ENCODE peak calls at places on chromosomes 2 and 18, in four cellular contexts. N is K562, P is HepG2, Q is GM12878. M is an unnamed sample.
A peak's percentile ranks its signal among the peaks of the same experiment; 100 is the strongest.

GRCh38 chr2:199485732-199486335 is 28.1 kb upstream of the SATB2 start:
- DNase-seq in Q (no peak), N (peak; percentile 61), P (peak; percentile 64), M (no peak)

GRCh38 chr2:199775297-199775696 is 75.7 kb downstream of the FTCDNL1 start:
- DNase-seq in N (no peak), Q (no peak), P (no peak), M (no peak)

GRCh38 chr2:6526093-6526824 is 339.4 kb downstream of the CMPK2 start:
- DNase-seq in N (no peak), Q (peak; percentile 9), P (peak; percentile 23), M (peak; percentile 57)

GRCh38 chr18:63963610-63964256 is 6.1 kb upstream of the SERPINB8 start:
- DNase-seq in Q (no peak), N (no peak), P (peak; percentile 55), M (peak; percentile 15)

GRCh38 chr2:164882276-164882675 is 40.7 kb upstream of the COBLL1 start:
- DNase-seq in Q (no peak), P (no peak), N (no peak), M (no peak)

GRCh38 chr18:26474542-26474941 is 73.8 kb downstream of the KCTD1 start:
- DNase-seq in P (no peak), Q (no peak), N (no peak), M (no peak)

GRCh38 chr2:76169289-76169688 is 458.6 kb upstream of the GCFC2 start:
- DNase-seq in P (no peak), N (no peak), Q (no peak), M (no peak)

GRCh38 chr2:74026674-74027294 is 42.1 kb downstream of the TET3 start:
- DNase-seq in Q (no peak), N (no peak), P (no peak), M (no peak)

GRCh38 chr2:191581003-191581402 is 96.9 kb upstream of the NABP1 start:
- DNase-seq in N (no peak), P (no peak), Q (no peak), M (no peak)

GRCh38 chr2:191679818-191680600 is 2.1 kb downstream of the NABP1 start:
- DNase-seq in P (no peak), Q (no peak), N (no peak), M (no peak)

GRCh38 chr2:31972059-31972458 is 38.7 kb downstream of the MEMO1 start:
- DNase-seq in N (no peak), Q (no peak), P (no peak), M (no peak)

GRCh38 chr2:160993543-160994090 is 166.6 kb upstream of the TANK start:
- DNase-seq in Q (no peak), N (no peak), P (no peak), M (no peak)

GRCh38 chr2:15069149-15069548 is 436.6 kb downstream of the LRATD1 start:
- DNase-seq in N (no peak), Q (no peak), P (no peak), M (no peak)

GRCh38 chr2:11128258-11128951 is 26.9 kb upstream of the SLC66A3 start:
- DNase-seq in N (no peak), P (no peak), Q (no peak), M (no peak)

GRCh38 chr2:241408849-241409248 is 52.8 kb downstream of the FARP2 start:
- DNase-seq in P (no peak), N (no peak), Q (no peak), M (no peak)

GRCh38 chr2:23722255-23722654 is 204.7 kb downstream of the ATAD2B start:
- DNase-seq in Q (no peak), N (no peak), P (no peak), M (no peak)

GRCh38 chr2:129882476-129882875 is 97.0 kb upstream of the RAB6C start:
- DNase-seq in Q (no peak), N (no peak), P (no peak), M (no peak)

GRCh38 chr2:17104454-17104853 is 413.8 kb downstream of the RAD51AP2 start:
- DNase-seq in Q (no peak), P (no peak), N (no peak), M (no peak)

GRCh38 chr2:232028631-232029030 is 67.1 kb downstream of the DIS3L2 start:
- DNase-seq in Q (no peak), P (no peak), N (no peak), M (no peak)

GRCh38 chr2:24875272-24875671 is 44.8 kb downstream of the ADCY3 start:
- DNase-seq in Q (no peak), N (no peak), P (no peak), M (no peak)

GRCh38 chr2:236600158-236600557 is 30.5 kb downstream of the ACKR3 start:
- DNase-seq in N (no peak), P (no peak), Q (no peak), M (no peak)

GRCh38 chr2:42787788-42788477 is 4.5 kb downstream of the HAAO start:
- DNase-seq in Q (no peak), N (no peak), P (no peak), M (no peak)

GRCh38 chr2:108968619-108969018 is 20.4 kb downstream of the EDAR start:
- DNase-seq in N (no peak), Q (no peak), P (no peak), M (no peak)

GRCh38 chr18:74496508-74497307 is 545 bp downstream of the CNDP2 start:
- DNase-seq in Q (no peak), N (no peak), P (peak; percentile 65), M (peak; percentile 79)

GRCh38 chr2:127217470-127218325 is 2.4 kb downstream of the CYP27C1 start:
- DNase-seq in N (no peak), Q (no peak), P (no peak), M (no peak)

GRCh38 chr2:218886461-218886947 is 5.9 kb downstream of the WNT10A start:
- DNase-seq in Q (no peak), P (no peak), N (no peak), M (peak; percentile 92)

GRCh38 chr2:173759959-173760358 is 205.2 kb downstream of the SP3 start:
- DNase-seq in P (no peak), Q (no peak), N (no peak), M (no peak)

GRCh38 chr2:19021100-19021476 is 337.3 kb downstream of the OSR1 start:
- DNase-seq in P (peak; percentile 84), Q (no peak), N (no peak), M (no peak)

GRCh38 chr2:226466124-226466523 is 333.5 kb downstream of the IRS1 start:
- DNase-seq in Q (no peak), P (no peak), N (no peak), M (no peak)

GRCh38 chr2:120205901-120206581 is 17.2 kb downstream of the TMEM185B start:
- DNase-seq in Q (no peak), P (no peak), N (peak; percentile 62), M (peak; percentile 55)

GRCh38 chr18:62634991-62635630 is 80.2 kb upstream of the PHLPP1 start:
- DNase-seq in P (peak; percentile 7), Q (no peak), N (no peak), M (no peak)

GRCh38 chr2:162300271-162300670 is 18.2 kb downstream of the IFIH1 start:
- DNase-seq in P (no peak), Q (no peak), N (no peak), M (no peak)

GRCh38 chr2:165725421-165725820 is 68.6 kb downstream of the GALNT3 start:
- DNase-seq in P (no peak), N (no peak), Q (no peak), M (no peak)

GRCh38 chr2:68448671-68449394 is 18.3 kb downstream of the FBXO48 start:
- DNase-seq in Q (no peak), N (no peak), P (no peak), M (no peak)

DNA sequence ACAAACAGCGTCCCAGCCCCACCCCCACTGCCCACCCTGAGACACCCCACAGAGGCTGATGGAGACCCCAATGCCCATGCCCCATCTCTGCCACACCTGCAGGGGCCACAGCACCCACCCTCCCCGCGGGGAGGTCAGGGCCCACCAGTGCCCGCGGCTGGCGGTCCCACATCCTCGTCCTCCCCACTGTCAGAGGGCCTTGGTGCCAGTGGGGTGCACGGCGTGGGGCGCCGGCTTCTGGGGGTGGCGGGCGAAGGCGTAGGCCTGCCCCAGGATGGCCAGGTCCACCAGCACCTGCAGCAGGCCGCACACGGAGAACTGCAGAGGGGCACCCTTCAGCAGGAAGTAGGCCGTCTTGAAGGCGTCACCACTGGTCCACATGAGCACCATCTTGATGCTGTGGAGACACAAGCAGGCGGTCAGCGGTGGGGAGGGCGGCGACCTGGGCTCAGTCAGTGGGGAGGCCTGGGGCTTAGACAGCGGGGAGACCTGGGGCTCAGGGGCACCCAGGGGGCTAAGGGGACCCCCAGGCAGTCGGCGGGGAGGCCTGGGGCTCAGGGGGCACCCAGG is 47.6 kb downstream of the SLC66A2 start:
- DNase-seq in Q (no peak), N (no peak), P (no peak), M (no peak)
- TF ChIP-seq SMC3 in Q (no peak), N (no peak), P (no peak), M (no peak)

DNA sequence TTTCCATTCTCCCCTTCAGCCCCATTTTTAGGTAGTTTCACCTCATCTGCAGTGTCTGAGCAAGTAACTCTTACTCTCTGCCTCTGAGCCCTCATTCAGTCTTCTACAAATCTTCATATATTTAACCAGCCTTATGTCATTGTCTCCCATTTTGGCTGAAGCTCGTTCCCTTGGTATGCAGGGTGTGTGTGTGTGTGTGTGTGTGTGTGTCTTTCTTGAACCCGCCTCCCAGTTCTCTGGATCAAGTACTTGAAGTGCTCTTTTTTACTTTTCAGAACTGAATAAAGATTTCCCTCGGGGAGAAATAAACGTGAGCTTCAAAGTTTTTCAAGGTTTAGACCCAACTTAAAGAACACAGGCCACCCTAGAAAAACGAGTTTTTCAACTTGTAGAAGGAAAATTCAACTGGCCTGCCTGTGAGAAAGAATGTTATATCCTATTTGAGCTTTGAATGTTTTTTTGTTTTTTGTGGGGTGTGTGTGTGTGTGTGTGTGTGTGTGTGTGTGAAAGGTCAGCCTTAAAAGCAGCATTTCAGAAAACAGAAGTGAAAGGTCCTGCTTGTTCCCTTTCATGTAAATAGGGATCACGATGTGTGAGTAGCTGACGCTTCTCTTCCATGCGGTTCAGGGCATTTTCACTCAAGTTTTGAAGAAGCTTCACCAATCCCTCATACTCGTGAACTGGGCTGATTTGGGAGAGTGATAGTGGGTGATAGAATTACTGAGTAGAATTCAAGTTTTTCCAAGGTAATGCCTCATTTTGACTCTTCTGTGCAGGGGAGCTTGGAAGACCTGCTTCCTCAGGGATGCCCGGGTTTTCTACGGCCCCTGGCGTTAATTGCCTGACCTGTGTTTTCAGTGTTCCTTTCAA is 50.6 kb upstream of the EML6 start:
- DNase-seq in N (no peak), Q (peak; percentile 68), P (no peak), M (no peak)
- H3K4me2 ChIP-seq in N (no peak overlapping the region), Q (peak overlapping the region; percentile 40), P (no peak overlapping the region), M (no peak overlapping the region)

GRCh38 chr18:47530695-47531094 is 279.2 kb upstream of the SKOR2 start:
- DNase-seq in Q (no peak), P (no peak), N (no peak), M (no peak)
- TF ChIP-seq ZBTB33 in Q (no peak), P (no peak), N (no peak), M (no peak)

GRCh38 chr2:230774348-230774951 is 61.8 kb downstream of the CAB39 start:
- DNase-seq in Q (no peak), P (no peak), N (peak; percentile 27), M (no peak)
- TF ChIP-seq SMC3 in Q (no peak), P (no peak), N (no peak), M (no peak)